ENCODE peak calls at places on chromosomes 6 and 20, in seven cellular contexts. Q is tibial nerve; R is GM23338; L is neural progenitor cell; H is GM23248; O is aorta; J is CD4-positive, alpha-beta memory T cell. M is an unnamed sample. For H3K27me3, the result is how much of the 10 kb centered on the place peaks cover.

GRCh38 chr20:35700625-35701148 is 1.5 kb downstream of the ROMO1 start:
- DNase-seq in J (no peak), R (peak), O (no peak), Q (no peak), L (no peak), H (peak), M (no peak)

GRCh38 chr6:65410309-65410708 is 296.7 kb downstream of the EYS start:
- DNase-seq in L (no peak), Q (no peak), H (no peak), O (no peak), R (no peak), J (no peak), M (no peak)

GRCh38 chr6:35419431-35419830 is 32.7 kb upstream of the FANCE start:
- DNase-seq in J (no peak), R (peak), L (peak), O (no peak), H (peak), Q (no peak), M (no peak)

GRCh38 chr20:63236116-63236837 is 572 bp downstream of the BIRC7 start:
- DNase-seq in J (peak), O (no peak), H (no peak), Q (no peak), L (no peak), R (no peak), M (no peak)

GRCh38 chr6:133641111-133641510 is 247.8 kb upstream of the TCF21 start:
- DNase-seq in R (no peak), H (peak), Q (no peak), J (no peak), L (no peak), O (no peak), M (no peak)

GRCh38 chr20:32079655-32080109 is 27.6 kb downstream of the HCK start:
- DNase-seq in R (peak), O (no peak), J (no peak), Q (no peak), H (no peak), L (no peak), M (no peak)

GRCh38 chr20:38270869-38271608 is 10.5 kb upstream of the KIAA1755 start:
- DNase-seq in L (no peak), Q (no peak), O (peak), R (no peak), J (no peak), H (peak), M (peak)

GRCh38 chr6:167676000-167676665 is 150.6 kb upstream of the AFDN start:
- DNase-seq in J (no peak), H (no peak), Q (no peak), R (no peak), O (no peak), L (peak), M (no peak)

GRCh38 chr20:25543068-25543467 is 42.3 kb downstream of the NINL start:
- DNase-seq in O (no peak), L (no peak), H (peak), Q (no peak), R (no peak), J (no peak), M (no peak)

GRCh38 chr20:18256440-18257090 is 31.8 kb upstream of the ZNF133 start:
- DNase-seq in R (no peak), O (no peak), L (no peak), H (no peak), Q (no peak), J (no peak), M (no peak)

GRCh38 chr6:154508573-154509375 is 1.7 kb downstream of the CNKSR3 start:
- DNase-seq in R (no peak), L (no peak), H (peak), J (no peak), Q (no peak), O (no peak), M (peak)

GRCh38 chr6:122660296-122660695 is 50.1 kb downstream of the PKIB start:
- DNase-seq in Q (no peak), O (no peak), L (no peak), J (no peak), H (no peak), R (no peak), M (no peak)

GRCh38 chr6:37061157-37061804 is 55.8 kb downstream of the FGD2 start:
- DNase-seq in J (no peak), L (no peak), R (no peak), H (no peak), Q (no peak), O (peak), M (no peak)

GRCh38 chr6:3523288-3523670 is 66.4 kb upstream of the SLC22A23 start:
- DNase-seq in Q (no peak), J (no peak), O (no peak), L (no peak), H (peak), R (no peak), M (peak)

GRCh38 chr20:48635791-48636267 is 192.0 kb downstream of the PREX1 start:
- DNase-seq in R (peak), H (peak), Q (no peak), J (no peak), O (peak), L (peak), M (peak)

GRCh38 chr20:62837790-62838458 is 21.1 kb downstream of the COL9A3 start:
- DNase-seq in J (no peak), H (peak), R (no peak), O (no peak), Q (peak), L (no peak), M (peak)

GRCh38 chr6:78864957-78865356 is 2.4 kb upstream of the IRAK1BP1 start:
- DNase-seq in Q (no peak), R (no peak), O (no peak), J (no peak), H (no peak), L (no peak), M (no peak)

GRCh38 chr6:145070791-145071190 is 664.5 kb downstream of the EPM2A start:
- DNase-seq in L (no peak), R (no peak), J (no peak), H (peak), Q (no peak), O (no peak), M (no peak)

GRCh38 chr6:22631101-22631500 is 61.7 kb downstream of the HDGFL1 start:
- DNase-seq in J (no peak), H (no peak), O (no peak), Q (no peak), L (peak), R (no peak), M (no peak)

GRCh38 chr20:56257604-56258003 is 9.1 kb downstream of the MC3R start:
- DNase-seq in Q (no peak), J (no peak), R (no peak), L (no peak), H (no peak), O (no peak), M (no peak)

GRCh38 chr20:6057704-6058103 is 3.8 kb upstream of the LRRN4 start:
- DNase-seq in O (no peak), H (no peak), L (no peak), R (no peak), J (no peak), Q (no peak), M (no peak)

GRCh38 chr20:6066582-6066981 is 12.7 kb upstream of the LRRN4 start:
- DNase-seq in H (no peak), R (no peak), O (no peak), Q (no peak), J (no peak), L (no peak), M (no peak)

GRCh38 chr20:6057139-6057538 is 3.3 kb upstream of the LRRN4 start:
- DNase-seq in J (no peak), Q (no peak), L (no peak), H (no peak), O (no peak), R (no peak), M (no peak)

GRCh38 chr20:6058684-6059295 is 4.9 kb upstream of the LRRN4 start:
- DNase-seq in O (no peak), J (no peak), H (no peak), R (no peak), L (no peak), Q (no peak), M (no peak)

GRCh38 chr20:6061544-6061943 is 7.7 kb upstream of the LRRN4 start:
- DNase-seq in Q (no peak), J (no peak), O (no peak), H (no peak), L (no peak), R (no peak), M (no peak)
- H3K27me3 ChIP-seq in Q (under half), J (under half), O (under half), H (under half), L (under half), R (under half), M (under half)

GRCh38 chr20:42604998-42605970 is 584.4 kb downstream of the PTPRT start:
- DNase-seq in J (no peak), L (no peak), O (no peak), Q (no peak), H (no peak), R (no peak), M (no peak)
- H3K4me3 ChIP-seq in J (no peak), L (no peak), O (no peak), Q (no peak), H (no peak), R (no peak), M (no peak)

DNA sequence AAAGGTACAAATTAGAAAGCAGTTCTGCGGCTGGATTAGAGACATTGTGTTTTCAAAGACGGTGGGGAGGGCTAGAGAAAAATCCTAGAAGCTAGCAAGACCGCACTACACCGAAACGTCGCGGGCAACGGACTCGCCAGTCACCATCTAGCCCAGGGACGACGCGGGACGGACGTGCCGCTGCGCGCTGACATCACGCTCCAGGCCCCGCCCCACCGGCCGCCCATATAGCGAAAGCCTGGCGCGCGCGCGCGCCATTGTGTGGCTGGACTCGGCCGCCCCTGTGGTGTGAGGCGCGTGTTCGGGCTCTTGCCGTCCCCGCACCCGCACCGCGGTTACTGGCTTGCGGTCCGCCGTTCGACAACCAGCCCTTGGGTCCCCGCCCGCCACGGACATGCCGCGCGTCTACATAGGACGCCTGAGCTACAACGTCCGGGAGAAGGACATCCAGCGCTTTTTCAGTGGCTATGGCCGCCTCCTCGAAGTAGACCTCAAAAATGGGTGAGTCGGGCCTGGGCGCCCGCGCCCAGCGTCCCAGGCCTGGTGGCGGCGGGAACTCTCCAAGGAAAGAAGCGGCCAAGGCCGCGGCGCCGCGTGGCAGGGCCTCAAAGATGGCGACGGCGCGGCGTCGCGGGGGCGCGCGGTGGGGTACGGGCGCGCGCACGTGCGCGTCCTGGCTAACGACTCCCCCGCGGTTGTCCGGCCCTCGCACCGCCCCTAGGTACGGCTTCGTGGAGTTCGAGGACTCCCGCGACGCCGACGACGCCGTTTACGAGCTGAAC is at the start of gene SRSF6:
- DNase-seq in H (peak), R (peak), Q (peak), J (peak), L (peak), O (peak), M (peak)
- H3K27me3 ChIP-seq in H (under half), R (under half), Q (under half), J (under half), L (under half), O (under half), M (under half)

GRCh38 chr6:1080453-1081328 is 231.2 kb upstream of the FOXQ1 start:
- DNase-seq in Q (no peak), O (no peak), J (no peak), L (no peak), H (no peak), R (no peak), M (no peak)
- H3K4me3 ChIP-seq in Q (no peak), O (no peak), J (no peak), L (no peak), H (no peak), R (no peak), M (no peak)

GRCh38 chr6:137490961-137491360 is 3.2 kb downstream of the OLIG3 start:
- DNase-seq in Q (no peak), H (no peak), L (peak), O (no peak), R (peak), J (no peak), M (no peak)

GRCh38 chr6:137493218-137494038 is 766 bp downstream of the OLIG3 start:
- DNase-seq in O (no peak), J (no peak), Q (no peak), L (peak), H (no peak), R (peak), M (no peak)

GRCh38 chr6:137492771-137493217 is 1.4 kb downstream of the OLIG3 start:
- DNase-seq in L (no peak), H (no peak), O (no peak), J (no peak), Q (no peak), R (no peak), M (no peak)

GRCh38 chr6:137491478-137491877 is 2.7 kb downstream of the OLIG3 start:
- DNase-seq in O (no peak), R (no peak), J (no peak), H (no peak), L (peak), Q (no peak), M (no peak)

GRCh38 chr6:137492289-137492688 is 1.9 kb downstream of the OLIG3 start:
- DNase-seq in O (no peak), J (no peak), Q (no peak), H (no peak), L (peak), R (no peak), M (no peak)
- H3K27me3 ChIP-seq in O (under half), J (half or more), Q (half or more), H (half or more), L (half or more), R (half or more), M (under half)

DNA sequence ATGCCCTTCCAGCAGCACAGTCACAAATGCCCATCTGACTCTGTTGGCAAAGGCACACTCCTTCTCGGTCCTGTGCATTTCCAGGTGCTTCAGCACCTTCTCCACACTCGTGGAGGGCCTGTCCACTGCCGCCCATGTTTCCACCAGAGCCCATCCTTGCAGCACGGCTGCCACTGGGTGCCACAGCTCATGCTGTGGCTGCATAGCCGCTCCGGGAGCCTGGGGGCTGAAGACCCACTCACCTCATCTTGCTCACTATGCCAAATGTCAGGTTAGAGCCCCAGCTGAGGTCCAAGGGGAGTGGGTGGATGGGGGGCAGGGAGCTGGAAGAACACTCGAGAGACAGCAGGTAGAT is 6.9 kb downstream of the ZKSCAN3 start:
- DNase-seq in L (no peak), H (no peak), Q (no peak), R (no peak), J (no peak), O (no peak), M (no peak)
- H3K4me3 ChIP-seq in L (no peak), H (no peak), Q (no peak), R (no peak), J (no peak), O (no peak), M (no peak)

GRCh38 chr6:46845126-46845525 is 51.9 kb downstream of the MEP1A start:
- DNase-seq in L (no peak), H (no peak), J (no peak), O (no peak), Q (no peak), R (no peak), M (no peak)

GRCh38 chr6:46849361-46849690 is 56.1 kb downstream of the MEP1A start:
- DNase-seq in H (no peak), J (no peak), L (no peak), Q (no peak), O (no peak), R (no peak), M (no peak)

GRCh38 chr6:46848684-46849360 is 55.6 kb downstream of the MEP1A start:
- DNase-seq in L (peak), Q (peak), H (peak), O (peak), J (no peak), R (peak), M (peak)

GRCh38 chr6:46850781-46851180 is 57.6 kb downstream of the MEP1A start:
- DNase-seq in Q (no peak), O (no peak), J (no peak), H (no peak), L (no peak), R (no peak), M (peak)
- H3K27me3 ChIP-seq in Q (under half), O (under half), J (under half), H (under half), L (under half), R (under half), M (under half)

GRCh38 chr6:158026054-158026900 is 44.6 kb downstream of the SYNJ2 start:
- DNase-seq in O (peak), L (no peak), H (peak), R (peak), Q (peak), J (peak), M (peak)
- H3K4me3 ChIP-seq in O (no peak), L (no peak), H (peak), R (no peak), Q (no peak), J (no peak), M (no peak)

GRCh38 chr20:41138527-41139226 is 1.3 kb downstream of the PLCG1 start:
- DNase-seq in O (no peak), Q (no peak), L (peak), J (peak), H (peak), R (peak), M (no peak)

GRCh38 chr20:41140226-41141133 is 3.1 kb downstream of the PLCG1 start:
- DNase-seq in H (no peak), J (peak), O (no peak), R (no peak), Q (no peak), L (no peak), M (no peak)

GRCh38 chr20:41138217-41138526 is 829 bp downstream of the PLCG1 start:
- DNase-seq in J (no peak), O (no peak), Q (no peak), L (no peak), R (no peak), H (peak), M (no peak)

GRCh38 chr20:41141153-41141815 is 3.9 kb downstream of the PLCG1 start:
- DNase-seq in O (no peak), J (peak), H (peak), R (no peak), L (no peak), Q (peak), M (no peak)

GRCh38 chr20:41139227-41140093 is 2.1 kb downstream of the PLCG1 start:
- DNase-seq in J (peak), H (no peak), L (no peak), R (no peak), Q (no peak), O (no peak), M (no peak)
- H3K27me3 ChIP-seq in J (under half), H (under half), L (under half), R (under half), Q (under half), O (under half), M (under half)

DNA sequence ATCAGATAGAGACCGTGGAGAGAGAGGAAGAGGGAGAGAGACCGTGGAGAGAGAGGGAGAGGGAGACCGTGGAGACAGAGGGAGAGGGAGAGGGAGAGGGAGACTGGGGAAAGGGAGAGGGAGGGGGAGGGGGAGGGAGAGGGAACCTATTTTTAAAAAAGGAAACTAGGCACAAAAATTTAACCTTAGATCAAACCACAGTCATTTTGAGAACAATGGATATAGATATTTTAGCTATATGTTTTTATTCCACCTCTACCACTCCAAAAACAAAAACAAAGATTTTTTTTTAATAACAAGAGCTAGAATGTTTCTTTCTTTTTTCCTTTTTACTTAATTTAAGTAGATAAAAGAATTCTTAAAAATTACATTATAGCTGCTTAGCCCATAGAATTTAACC is 65.1 kb upstream of the SCGN start:
- DNase-seq in J (no peak), R (no peak), L (no peak), Q (no peak), H (no peak), O (no peak), M (no peak)
- H3K4me3 ChIP-seq in J (no peak), R (no peak), L (no peak), Q (no peak), H (no peak), O (no peak), M (no peak)

M was measured in PC-9.